ENCODE peak calls at places on chromosome 16, in six cellular contexts. B, C, T, X, K and E are unnamed samples.

GRCh38 chr16:74743668-74744299 is 30.8 kb downstream of the FA2H start:
- DNase-seq in B (no peak), C (peak; percentile 66), T (peak; percentile 79), X (no peak), K (no peak), E (peak; percentile 85)

GRCh38 chr16:73545713-73546112 is 497.8 kb upstream of the ZFHX3 start:
- DNase-seq in B (no peak), C (no peak), T (no peak), X (no peak), K (no peak), E (no peak)

GRCh38 chr16:4561565-4561964 is 5.4 kb downstream of the C16orf96 start:
- DNase-seq in B (no peak), C (no peak), T (no peak), X (no peak), K (no peak), E (no peak)

GRCh38 chr16:81630632-81631026 is 148.5 kb upstream of the PLCG2 start:
- DNase-seq in B (no peak), C (no peak), T (no peak), X (peak; percentile 47), K (no peak), E (no peak)

GRCh38 chr16:88569614-88569984 is 604 bp upstream of the ZC3H18 start:
- DNase-seq in B (no peak), C (peak; percentile 4), T (peak; percentile 7), X (no peak), K (no peak), E (no peak)

GRCh38 chr16:86952769-86953168 is 364.4 kb downstream of the C16orf95 start:
- DNase-seq in B (no peak), C (peak; percentile 48), T (peak; percentile 61), X (no peak), K (no peak), E (no peak)

GRCh38 chr16:22007159-22007508 is 777 bp upstream of the MOSMO start:
- DNase-seq in B (no peak), C (no peak), T (no peak), X (no peak), K (no peak), E (no peak)

GRCh38 chr16:49462356-49462988 is 88.9 kb downstream of the C16orf78 start:
- DNase-seq in B (no peak), C (no peak), T (no peak), X (no peak), K (peak; percentile 48), E (peak; percentile 12)

GRCh38 chr16:49528564-49529150 is 155.1 kb downstream of the C16orf78 start:
- DNase-seq in B (no peak), C (no peak), T (no peak), X (peak; percentile 73), K (no peak), E (no peak)

GRCh38 chr16:66026211-66026610 is 340.3 kb upstream of the CDH5 start:
- DNase-seq in B (no peak), C (no peak), T (no peak), X (peak; percentile 33), K (no peak), E (no peak)

GRCh38 chr16:16992986-16993783 is 477.6 kb downstream of the XYLT1 start:
- DNase-seq in B (no peak), C (no peak), T (no peak), X (no peak), K (no peak), E (no peak)

GRCh38 chr16:83954577-83955016 is 1.6 kb downstream of the OSGIN1 start:
- DNase-seq in B (peak; percentile 25), C (peak; percentile 62), T (peak; percentile 38), X (no peak), K (no peak), E (peak; percentile 75)

GRCh38 chr16:85514601-85515318 is 98.4 kb upstream of the GSE1 start:
- DNase-seq in B (peak; percentile 55), C (peak; percentile 88), T (peak; percentile 92), X (no peak), K (no peak), E (peak; percentile 86)

GRCh38 chr16:20042848-20043247 is 30.8 kb downstream of the GPR139 start:
- DNase-seq in B (no peak), C (no peak), T (no peak), X (no peak), K (no peak), E (no peak)

GRCh38 chr16:48384305-48384981 is 770 bp downstream of the SIAH1 start:
- DNase-seq in B (no peak), C (peak; percentile 42), T (peak; percentile 40), X (peak; percentile 85), K (peak; percentile 41), E (peak; percentile 90)

GRCh38 chr16:15906439-15906838 is 18.0 kb upstream of the CEP20 start:
- DNase-seq in B (no peak), C (no peak), T (no peak), X (no peak), K (no peak), E (peak; percentile 10)

GRCh38 chr16:14242769-14243168 is 171.7 kb downstream of the MRTFB start:
- DNase-seq in B (no peak), C (no peak), T (no peak), X (no peak), K (no peak), E (no peak)

GRCh38 chr16:23865853-23866252 is 30.1 kb downstream of the PRKCB start:
- DNase-seq in B (no peak), C (no peak), T (no peak), X (no peak), K (no peak), E (no peak)

GRCh38 chr16:68229431-68230175 is 6.3 kb downstream of the ESRP2 start:
- DNase-seq in B (no peak), C (peak; percentile 49), T (peak; percentile 65), X (peak; percentile 68), K (peak; percentile 63), E (peak; percentile 29)

GRCh38 chr16:20398603-20399002 is 5.9 kb downstream of the PDILT start:
- DNase-seq in B (no peak), C (no peak), T (no peak), X (no peak), K (no peak), E (no peak)

GRCh38 chr16:68802190-68802589 is 41.1 kb upstream of the TANGO6 start:
- DNase-seq in B (no peak), C (peak; percentile 98), T (peak; percentile 81), X (no peak), K (no peak), E (no peak)

GRCh38 chr16:13866073-13866472 is 53.9 kb upstream of the ERCC4 start:
- DNase-seq in B (no peak), C (peak; percentile 64), T (peak; percentile 73), X (peak; percentile 86), K (peak; percentile 53), E (peak; percentile 63)

GRCh38 chr16:86581458-86581857 is 3.1 kb downstream of the FOXL1 start:
- DNase-seq in B (no peak), C (peak; percentile 60), T (peak; percentile 55), X (no peak), K (no peak), E (no peak)

GRCh38 chr16:13935408-13935807 is 15.5 kb downstream of the ERCC4 start:
- DNase-seq in B (no peak), C (no peak), T (no peak), X (no peak), K (peak; percentile 14), E (no peak)

GRCh38 chr16:11370084-11370931 is 25.0 kb downstream of the RMI2 start:
- DNase-seq in B (no peak), C (no peak), T (no peak), X (no peak), K (no peak), E (no peak)

GRCh38 chr16:11374255-11374654 is 29.0 kb downstream of the RMI2 start:
- DNase-seq in B (no peak), C (no peak), T (no peak), X (no peak), K (no peak), E (no peak)

GRCh38 chr16:11372924-11373306 is 27.7 kb downstream of the RMI2 start:
- DNase-seq in B (no peak), C (no peak), T (no peak), X (no peak), K (no peak), E (no peak)

GRCh38 chr16:11367483-11367906 is 22.2 kb downstream of the RMI2 start:
- DNase-seq in B (no peak), C (no peak), T (no peak), X (no peak), K (no peak), E (no peak)

GRCh38 chr16:11372073-11372923 is 27.0 kb downstream of the RMI2 start:
- DNase-seq in B (no peak), C (no peak), T (no peak), X (no peak), K (no peak), E (no peak)
- TF ChIP-seq CTCF in B (no peak), C (no peak), T (no peak), X (no peak), K (no peak), E (peak; percentile 2)

DNA sequence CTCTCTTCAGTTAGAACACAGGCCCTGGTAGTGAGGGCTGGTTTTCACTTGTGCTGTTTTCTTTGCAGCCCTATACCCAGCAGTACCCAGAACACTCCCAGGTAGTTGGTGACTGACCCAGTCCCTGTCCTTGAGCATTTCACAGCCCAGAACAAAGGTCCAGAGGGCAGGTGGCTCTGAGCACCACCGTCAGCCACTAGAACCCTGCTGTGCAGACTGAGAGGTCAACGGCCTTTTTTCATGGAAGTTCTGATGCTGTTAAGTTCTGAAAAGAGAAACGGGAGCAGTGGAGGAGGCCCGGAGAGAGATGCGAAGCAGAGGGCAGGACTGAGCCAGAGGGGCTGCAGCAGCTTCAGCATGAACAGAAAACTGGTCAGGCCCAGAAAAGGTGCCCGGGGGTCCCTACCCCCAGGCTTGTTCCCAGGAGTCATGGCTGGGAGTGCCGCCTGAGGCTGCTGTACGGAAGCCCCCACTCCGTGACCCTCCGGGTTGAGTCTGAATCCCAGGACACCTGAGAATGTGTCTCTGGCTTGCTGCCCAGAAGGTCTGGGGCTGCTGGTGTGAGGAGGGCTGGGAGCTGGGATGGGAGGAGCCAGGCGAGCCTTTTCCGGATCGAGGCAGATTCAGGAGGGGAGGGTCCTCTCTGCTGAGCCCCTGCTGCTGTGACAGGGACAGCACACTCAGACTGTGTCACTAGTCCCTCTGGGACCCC is 8.7 kb downstream of the ZNF276 start:
- DNase-seq in B (no peak), C (no peak), T (no peak), X (peak; percentile 66), K (no peak), E (no peak)
- H3K4me1 ChIP-seq in B (no peaks in the 10 kb centered on the region), C (no peaks in the 10 kb centered on the region), T (no peaks in the 10 kb centered on the region), X (peaks cover 3% of the 10 kb centered on the region), K (no peaks in the 10 kb centered on the region), E (no peaks in the 10 kb centered on the region)

GRCh38 chr16:2206420-2206779 is 1.1 kb downstream of the MLST8 start:
- DNase-seq in B (no peak), C (no peak), T (no peak), X (no peak), K (peak; percentile 26), E (no peak)
- H3K4me3 ChIP-seq in B (peak overlapping the region; percentile 87), C (peak overlapping the region; percentile 72), T (peak overlapping the region; percentile 92), X (peak overlapping the region; percentile 75), K (peak overlapping the region; percentile 89), E (peak overlapping the region; percentile 74)

GRCh38 chr16:28824548-28824973 is 1.8 kb downstream of the ATXN2L start:
- DNase-seq in B (no peak), C (no peak), T (no peak), X (no peak), K (no peak), E (no peak)

GRCh38 chr16:28823291-28823718 is 506 bp downstream of the ATXN2L start:
- DNase-seq in B (no peak), C (no peak), T (no peak), X (peak; percentile 60), K (no peak), E (peak; percentile 86)

GRCh38 chr16:28822520-28823290 is at the start of gene ATXN2L:
- DNase-seq in B (peak; percentile 78), C (peak; percentile 97), T (peak; percentile 96), X (peak; percentile 96), K (peak; percentile 95), E (peak; percentile 98)

GRCh38 chr16:28823719-28824547 is 1.1 kb downstream of the ATXN2L start:
- DNase-seq in B (peak; percentile 94), C (peak; percentile 99), T (peak; percentile 98), X (peak; percentile 97), K (peak; percentile 99), E (peak; percentile 98)

GRCh38 chr16:28826141-28826540 is 3.3 kb downstream of the ATXN2L start:
- DNase-seq in B (no peak), C (peak; percentile 12), T (peak; percentile 34), X (no peak), K (no peak), E (no peak)
- TF ChIP-seq CTCF in B (no peak), C (peak; percentile 16), T (peak; percentile 15), X (no peak), K (no peak), E (no peak)